ENCODE peak calls at places on chromosomes 1 and 21, in seven cellular contexts. Q, B, U, E, I, R and K are unnamed samples.

GRCh38 chr1:174344162-174344561 is 103.6 kb upstream of the GPR52 start:
- DNase-seq in Q (no peak), B (no peak), U (no peak), E (no peak), I (no peak), R (no peak), K (no peak)

GRCh38 chr21:16176570-16176969 is 446.8 kb downstream of the USP25 start:
- DNase-seq in Q (no peak), B (no peak), U (no peak), E (no peak), I (no peak), R (no peak), K (no peak)

GRCh38 chr1:53738205-53739108 is 507 bp downstream of the GLIS1 start:
- DNase-seq in Q (no peak), B (no peak), U (no peak), E (no peak), I (no peak), R (no peak), K (no peak)

GRCh38 chr1:73800376-73800775 is 397.6 kb downstream of the LRRIQ3 start:
- DNase-seq in Q (no peak), B (no peak), U (no peak), E (no peak), I (no peak), R (no peak), K (no peak)

GRCh38 chr1:110237406-110238152 is 27.5 kb downstream of the KCNC4 start:
- DNase-seq in Q (no peak), B (no peak), U (no peak), E (no peak), I (no peak), R (no peak), K (no peak)

GRCh38 chr1:95532335-95532734 is 298.3 kb downstream of the RWDD3 start:
- DNase-seq in Q (no peak), B (no peak), U (no peak), E (no peak), I (no peak), R (no peak), K (no peak)

GRCh38 chr1:7827134-7827955 is 25.5 kb downstream of the UTS2 start:
- DNase-seq in Q (no peak), B (no peak), U (no peak), E (peak), I (peak), R (no peak), K (no peak)

GRCh38 chr21:32772281-32773047 is 909 bp upstream of the PAXBP1 start:
- DNase-seq in Q (peak), B (no peak), U (no peak), E (peak), I (peak), R (peak), K (no peak)

GRCh38 chr1:55262822-55263221 is 47.7 kb upstream of the USP24 start:
- DNase-seq in Q (no peak), B (no peak), U (no peak), E (no peak), I (no peak), R (no peak), K (no peak)

GRCh38 chr1:17460265-17460664 is 20.8 kb upstream of the RCC2 start:
- DNase-seq in Q (no peak), B (no peak), U (no peak), E (no peak), I (no peak), R (no peak), K (no peak)